ENCODE peak calls at places on chromosomes 4 and X, in five cellular contexts. One of them, this sample, is unnamed.
A peak's percentile ranks its signal among the peaks of the same experiment; 100 is the strongest.

GRCh38 chrX:137565921-137566745 is at the start of gene ZIC3:
- DNase-seq in SK-N-SH: peak; percentile 82
- DNase-seq in GM12878: no peak
- DNase-seq in K562: no peak
- DNase-seq in HepG2: no peak
- DNase-seq in this sample: no peak

GRCh38 chrX:2928583-2929434 is at the start of gene ARSD:
- DNase-seq in SK-N-SH: peak; percentile 86
- DNase-seq in GM12878: no peak
- DNase-seq in K562: no peak
- DNase-seq in HepG2: peak; percentile 74
- DNase-seq in this sample: peak; percentile 55

GRCh38 chrX:103817502-103817901 is 14.6 kb downstream of the RAB9B start:
- DNase-seq in SK-N-SH: peak; percentile 30
- DNase-seq in GM12878: peak; percentile 11
- DNase-seq in K562: peak; percentile 30
- DNase-seq in HepG2: peak; percentile 10
- DNase-seq in this sample: peak; percentile 15

GRCh38 chr4:98603683-98604573 is 54.5 kb downstream of the TSPAN5 start:
- DNase-seq in SK-N-SH: no peak
- DNase-seq in GM12878: no peak
- DNase-seq in K562: no peak
- DNase-seq in HepG2: no peak
- DNase-seq in this sample: no peak

GRCh38 chrX:28651186-28651585 is 63.9 kb downstream of the IL1RAPL1 start:
- DNase-seq in SK-N-SH: no peak
- DNase-seq in GM12878: no peak
- DNase-seq in K562: no peak
- DNase-seq in HepG2: no peak
- DNase-seq in this sample: no peak

GRCh38 chr4:100208964-100209363 is 18.7 kb upstream of the DDIT4L start:
- DNase-seq in SK-N-SH: no peak
- DNase-seq in GM12878: peak; percentile 38
- DNase-seq in K562: no peak
- DNase-seq in HepG2: no peak
- DNase-seq in this sample: no peak

GRCh38 chr4:159060161-159060560 is 42.7 kb upstream of the RAPGEF2 start:
- DNase-seq in SK-N-SH: no peak
- DNase-seq in GM12878: no peak
- DNase-seq in K562: no peak
- DNase-seq in HepG2: no peak
- DNase-seq in this sample: no peak

GRCh38 chr4:8828869-8829268 is 42.8 kb downstream of the HMX1 start:
- DNase-seq in SK-N-SH: no peak
- DNase-seq in GM12878: no peak
- DNase-seq in K562: no peak
- DNase-seq in HepG2: no peak
- DNase-seq in this sample: no peak

GRCh38 chr4:152635876-152636275 is 43.9 kb downstream of the TMEM154 start:
- DNase-seq in SK-N-SH: no peak
- DNase-seq in GM12878: no peak
- DNase-seq in K562: no peak
- DNase-seq in HepG2: no peak
- DNase-seq in this sample: no peak

GRCh38 chrX:8027876-8028275 is 100.7 kb upstream of the PNPLA4 start:
- DNase-seq in SK-N-SH: no peak
- DNase-seq in GM12878: no peak
- DNase-seq in K562: no peak
- DNase-seq in HepG2: no peak
- DNase-seq in this sample: no peak

GRCh38 chr4:1683903-1684755 is at the start of gene FAM53A:
- DNase-seq in SK-N-SH: peak; percentile 99
- DNase-seq in GM12878: peak; percentile 36
- DNase-seq in K562: peak; percentile 95
- DNase-seq in HepG2: peak; percentile 58
- DNase-seq in this sample: peak; percentile 57

GRCh38 chr4:76765473-76766183 is 132.3 kb downstream of the SOWAHB start:
- DNase-seq in SK-N-SH: no peak
- DNase-seq in GM12878: peak; percentile 68
- DNase-seq in K562: no peak
- DNase-seq in HepG2: no peak
- DNase-seq in this sample: no peak

GRCh38 chr4:185235480-185236154 is 26.2 kb downstream of the SNX25 start:
- DNase-seq in SK-N-SH: peak; percentile 71
- DNase-seq in GM12878: no peak
- DNase-seq in K562: peak; percentile 56
- DNase-seq in HepG2: peak; percentile 85
- DNase-seq in this sample: no peak

GRCh38 chrX:132957211-132958085 is 981 bp downstream of the HS6ST2 start:
- DNase-seq in SK-N-SH: peak; percentile 76
- DNase-seq in GM12878: no peak
- DNase-seq in K562: no peak
- DNase-seq in HepG2: no peak
- DNase-seq in this sample: no peak

GRCh38 chrX:2629316-2630168 is 61.6 kb upstream of the CD99 start:
- DNase-seq in SK-N-SH: no peak
- DNase-seq in GM12878: no peak
- DNase-seq in K562: peak; percentile 25
- DNase-seq in HepG2: peak; percentile 28
- DNase-seq in this sample: no peak

GRCh38 chrX:150211988-150212387 is 151.1 kb upstream of the MAMLD1 start:
- DNase-seq in SK-N-SH: no peak
- DNase-seq in GM12878: no peak
- DNase-seq in K562: no peak
- DNase-seq in HepG2: no peak
- DNase-seq in this sample: no peak

GRCh38 chr4:149296503-149296902 is 519.1 kb downstream of the IQCM start:
- DNase-seq in SK-N-SH: no peak
- DNase-seq in GM12878: no peak
- DNase-seq in K562: no peak
- DNase-seq in HepG2: no peak
- DNase-seq in this sample: no peak

GRCh38 chr4:165301833-165302232 is 25.6 kb upstream of the MSMO1 start:
- DNase-seq in SK-N-SH: no peak
- DNase-seq in GM12878: no peak
- DNase-seq in K562: peak; percentile 15
- DNase-seq in HepG2: no peak
- DNase-seq in this sample: no peak

GRCh38 chr4:114597410-114598115 is 1.0 kb upstream of the UGT8 start:
- DNase-seq in SK-N-SH: no peak
- DNase-seq in GM12878: no peak
- DNase-seq in K562: no peak
- DNase-seq in HepG2: no peak
- DNase-seq in this sample: no peak

DNA sequence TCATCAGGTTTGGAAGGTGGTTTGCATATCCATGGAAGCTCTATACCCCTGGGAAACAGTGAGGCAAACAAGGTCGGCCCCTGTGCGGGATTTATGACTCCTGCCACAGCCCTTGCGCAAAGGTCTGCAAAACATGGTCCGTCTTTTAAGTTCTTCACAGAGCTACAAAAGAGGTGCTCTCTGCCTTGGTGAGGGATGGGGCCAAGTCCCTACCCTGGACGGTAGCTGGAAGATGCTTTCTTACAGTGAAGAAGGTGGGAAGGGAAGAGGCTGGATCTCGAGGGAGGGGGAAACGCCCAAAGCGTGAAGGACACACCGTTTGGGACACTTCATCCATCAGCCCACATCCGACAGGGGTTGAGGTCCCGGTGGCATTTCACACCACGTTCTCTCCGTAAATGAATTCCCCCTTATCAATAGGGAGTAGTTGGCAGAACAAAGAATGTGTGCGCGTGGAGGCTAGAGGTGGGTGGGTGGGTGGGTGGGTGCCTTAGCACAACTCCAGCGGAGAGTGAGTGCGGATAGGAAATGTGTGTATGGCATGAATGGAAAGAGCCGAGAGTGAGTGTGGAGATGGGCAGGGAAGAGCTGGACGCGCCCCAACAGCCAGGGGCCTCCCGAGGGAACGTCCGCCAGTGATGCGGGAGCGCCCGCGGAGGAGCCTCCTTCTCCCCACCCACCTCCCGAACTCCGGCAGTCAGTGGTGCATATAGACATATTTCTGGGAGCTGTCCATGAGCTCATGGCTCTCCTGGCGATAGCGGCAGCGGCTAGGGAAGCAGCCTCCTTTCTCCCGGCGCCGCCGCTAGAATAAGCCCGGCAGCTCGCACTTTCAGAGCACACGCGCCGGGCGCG is 68.3 kb downstream of the LARP7 start:
- DNase-seq in SK-N-SH: peak; percentile 82
- DNase-seq in GM12878: no peak
- DNase-seq in K562: no peak
- DNase-seq in HepG2: peak; percentile 8
- DNase-seq in this sample: peak; percentile 8
- H2AFZ ChIP-seq in SK-N-SH: no peak overlapping the region
- H2AFZ ChIP-seq in GM12878: no peak overlapping the region
- H2AFZ ChIP-seq in K562: no peak overlapping the region
- H2AFZ ChIP-seq in HepG2: no peak overlapping the region
- H2AFZ ChIP-seq in this sample: peak overlapping the region; percentile 18

GRCh38 chr4:54226399-54227260 is 2.5 kb upstream of the PDGFRA start:
- DNase-seq in SK-N-SH: no peak
- DNase-seq in GM12878: no peak
- DNase-seq in K562: no peak
- DNase-seq in HepG2: no peak
- DNase-seq in this sample: no peak

GRCh38 chr4:54228064-54228527 is 997 bp upstream of the PDGFRA start:
- DNase-seq in SK-N-SH: peak; percentile 87
- DNase-seq in GM12878: no peak
- DNase-seq in K562: peak; percentile 61
- DNase-seq in HepG2: peak; percentile 5
- DNase-seq in this sample: no peak

GRCh38 chr4:54224960-54225670 is 4.0 kb upstream of the PDGFRA start:
- DNase-seq in SK-N-SH: peak; percentile 27
- DNase-seq in GM12878: no peak
- DNase-seq in K562: no peak
- DNase-seq in HepG2: no peak
- DNase-seq in this sample: no peak

GRCh38 chr4:54227261-54228063 is 1.6 kb upstream of the PDGFRA start:
- DNase-seq in SK-N-SH: peak; percentile 77
- DNase-seq in GM12878: no peak
- DNase-seq in K562: no peak
- DNase-seq in HepG2: no peak
- DNase-seq in this sample: no peak

GRCh38 chr4:54225671-54226398 is 3.3 kb upstream of the PDGFRA start:
- DNase-seq in SK-N-SH: no peak
- DNase-seq in GM12878: no peak
- DNase-seq in K562: no peak
- DNase-seq in HepG2: no peak
- DNase-seq in this sample: no peak
- H3K4me3 ChIP-seq in SK-N-SH: no peak overlapping the region
- H3K4me3 ChIP-seq in GM12878: no peak overlapping the region
- H3K4me3 ChIP-seq in K562: no peak overlapping the region
- H3K4me3 ChIP-seq in HepG2: no peak overlapping the region
- H3K4me3 ChIP-seq in this sample: no peak overlapping the region

DNA sequence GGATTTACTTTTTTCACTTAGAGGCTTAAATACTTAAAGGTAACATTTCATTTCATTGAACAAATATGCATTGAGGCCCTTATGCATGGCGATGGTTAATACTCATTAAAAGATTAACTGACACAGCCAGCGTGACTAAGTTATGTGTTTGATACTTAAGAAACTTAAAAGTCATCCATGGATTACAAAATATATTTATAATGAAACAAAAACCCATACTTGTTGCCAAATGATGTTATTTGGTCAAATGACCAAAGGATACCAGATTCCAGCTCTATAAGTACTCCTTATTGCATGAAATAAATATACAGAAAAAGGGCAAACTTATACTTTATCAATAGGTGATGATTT is 26.7 kb downstream of the ZNF330 start:
- DNase-seq in SK-N-SH: no peak
- DNase-seq in GM12878: no peak
- DNase-seq in K562: no peak
- DNase-seq in HepG2: no peak
- DNase-seq in this sample: no peak
- TF ChIP-seq ZBTB33 in SK-N-SH: no peak
- TF ChIP-seq ZBTB33 in GM12878: no peak
- TF ChIP-seq ZBTB33 in K562: no peak
- TF ChIP-seq ZBTB33 in HepG2: no peak
- TF ChIP-seq ZBTB33 in this sample: no peak

DNA sequence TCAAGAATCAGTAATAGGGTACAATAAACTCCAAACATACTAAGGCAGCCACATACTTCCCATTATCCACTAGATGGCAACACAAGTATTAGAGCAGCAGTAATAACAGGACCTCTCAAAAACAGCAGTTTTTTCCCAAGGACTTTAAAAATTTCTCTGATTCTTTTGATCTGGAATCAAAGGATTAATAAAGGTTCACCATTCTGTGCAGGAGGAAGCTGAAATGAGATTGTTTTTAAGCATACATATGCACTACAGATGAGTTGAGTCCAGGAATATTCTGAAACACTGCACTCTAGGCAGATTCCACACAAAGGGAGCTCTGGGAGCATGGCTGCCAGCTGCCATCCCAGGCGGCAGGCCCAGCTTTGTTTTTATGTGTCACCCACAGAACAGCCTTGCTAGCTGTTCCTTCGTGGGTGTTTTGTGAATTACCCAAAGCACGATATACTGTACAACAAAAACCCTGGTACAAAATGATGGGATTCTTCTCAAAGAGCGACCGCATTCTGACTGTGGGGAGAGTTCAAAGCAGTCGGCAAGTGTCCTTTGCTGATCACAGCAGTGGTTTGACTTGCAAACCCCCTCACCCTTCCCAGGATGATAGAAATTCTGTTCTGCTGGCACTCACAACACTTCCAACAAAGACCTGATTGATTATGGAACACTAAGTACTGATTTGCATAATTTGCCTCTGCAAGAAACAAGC is 61.0 kb downstream of the STX18 start:
- DNase-seq in SK-N-SH: peak; percentile 45
- DNase-seq in GM12878: no peak
- DNase-seq in K562: no peak
- DNase-seq in HepG2: no peak
- DNase-seq in this sample: no peak
- H2AFZ ChIP-seq in SK-N-SH: no peak overlapping the region
- H2AFZ ChIP-seq in GM12878: no peak overlapping the region
- H2AFZ ChIP-seq in K562: no peak overlapping the region
- H2AFZ ChIP-seq in HepG2: no peak overlapping the region
- H2AFZ ChIP-seq in this sample: no peak overlapping the region

GRCh38 chr4:61335364-61335763 is 135.2 kb downstream of the ADGRL3 start:
- DNase-seq in SK-N-SH: no peak
- DNase-seq in GM12878: no peak
- DNase-seq in K562: no peak
- DNase-seq in HepG2: no peak
- DNase-seq in this sample: no peak

GRCh38 chr4:61332671-61333070 is 132.5 kb downstream of the ADGRL3 start:
- DNase-seq in SK-N-SH: no peak
- DNase-seq in GM12878: no peak
- DNase-seq in K562: no peak
- DNase-seq in HepG2: no peak
- DNase-seq in this sample: no peak

GRCh38 chr4:61336488-61336887 is 136.4 kb downstream of the ADGRL3 start:
- DNase-seq in SK-N-SH: no peak
- DNase-seq in GM12878: no peak
- DNase-seq in K562: no peak
- DNase-seq in HepG2: no peak
- DNase-seq in this sample: no peak

GRCh38 chr4:61333490-61333889 is 133.4 kb downstream of the ADGRL3 start:
- DNase-seq in SK-N-SH: no peak
- DNase-seq in GM12878: no peak
- DNase-seq in K562: no peak
- DNase-seq in HepG2: no peak
- DNase-seq in this sample: no peak

GRCh38 chr4:61336911-61337310 is 136.8 kb downstream of the ADGRL3 start:
- DNase-seq in SK-N-SH: no peak
- DNase-seq in GM12878: no peak
- DNase-seq in K562: no peak
- DNase-seq in HepG2: no peak
- DNase-seq in this sample: no peak
- H3K4me3 ChIP-seq in SK-N-SH: no peak overlapping the region
- H3K4me3 ChIP-seq in GM12878: no peak overlapping the region
- H3K4me3 ChIP-seq in K562: no peak overlapping the region
- H3K4me3 ChIP-seq in HepG2: no peak overlapping the region
- H3K4me3 ChIP-seq in this sample: no peak overlapping the region